ENCODE peak calls at places on chromosomes 5 and 9, in nine cellular contexts. V is transverse colon; W is Panc1; F is activated CD4-positive, alpha-beta T cell treated with anti-CD3 and anti-CD28 coated beads, Interleukin-2, amount 50 U/mL, for 1 hour; O is amniotic stem cell; U is iris pigment epithelial cell; B is germinal center; M is GM23338; S is SK-N-DZ. I is an unnamed sample.

GRCh38 chr9:136808075-136808780 is 480 bp downstream of the RABL6 start:
- DNase-seq in S (no peak), O (no peak), U (peak; percentile 25), V (peak; percentile 35), B (peak; percentile 54), W (no peak), F (peak; percentile 49), M (no peak), I (peak; percentile 33)

GRCh38 chr9:137955224-137955570 is 77.6 kb downstream of the CACNA1B start:
- DNase-seq in W (no peak), M (no peak), O (no peak), S (no peak), F (no peak), U (no peak), V (no peak), B (peak; percentile 0), I (no peak)

GRCh38 chr9:98488578-98489312 is 220.0 kb downstream of the GABBR2 start:
- DNase-seq in S (no peak), V (no peak), W (no peak), M (peak; percentile 40), B (no peak), F (no peak), O (peak; percentile 93), U (peak; percentile 98), I (no peak)

GRCh38 chr9:7892975-7893374 is 93.4 kb upstream of the DMAC1 start:
- DNase-seq in O (no peak), B (no peak), U (no peak), F (no peak), W (no peak), M (no peak), V (no peak), S (no peak), I (no peak)

GRCh38 chr5:83586874-83587776 is 115.6 kb downstream of the VCAN start:
- DNase-seq in M (no peak), S (no peak), O (no peak), F (no peak), W (no peak), V (no peak), B (no peak), U (peak; percentile 45), I (no peak)

GRCh38 chr5:143434261-143435206 is 31.0 kb upstream of the NR3C1 start:
- DNase-seq in B (peak; percentile 53), V (no peak), F (peak; percentile 59), W (no peak), S (peak; percentile 48), U (no peak), M (no peak), O (no peak), I (peak; percentile 74)

GRCh38 chr9:126704157-126704941 is 90.6 kb downstream of the LMX1B start:
- DNase-seq in O (peak; percentile 38), V (no peak), B (no peak), F (no peak), M (no peak), W (no peak), U (peak; percentile 76), S (no peak), I (no peak)

GRCh38 chr5:134095887-134096589 is 18.4 kb upstream of the TCF7 start:
- DNase-seq in O (no peak), W (no peak), S (no peak), V (no peak), U (no peak), B (no peak), F (no peak), M (no peak), I (no peak)

GRCh38 chr5:140605879-140606278 is 27.1 kb downstream of the CD14 start:
- DNase-seq in W (no peak), B (no peak), F (no peak), S (no peak), U (no peak), V (no peak), M (no peak), O (no peak), I (no peak)

GRCh38 chr5:33701251-33701650 is 190.5 kb downstream of the ADAMTS12 start:
- DNase-seq in O (peak; percentile 43), S (no peak), B (no peak), F (no peak), M (no peak), V (no peak), U (peak; percentile 67), W (no peak), I (no peak)

GRCh38 chr5:179606071-179606909 is 17.2 kb downstream of the HNRNPH1 start:
- DNase-seq in W (no peak), O (no peak), U (no peak), M (no peak), S (no peak), B (no peak), V (no peak), F (no peak), I (no peak)

GRCh38 chr9:38062498-38063362 is 6.3 kb downstream of the SHB start:
- DNase-seq in V (no peak), W (no peak), B (no peak), M (no peak), F (no peak), U (peak; percentile 77), O (no peak), S (no peak), I (no peak)

GRCh38 chr9:124518116-124518515 is 10.9 kb upstream of the NR5A1 start:
- DNase-seq in W (no peak), U (no peak), F (no peak), V (no peak), M (no peak), O (no peak), B (no peak), S (no peak), I (no peak)

GRCh38 chr9:73565833-73566465 is 414.3 kb downstream of the ANXA1 start:
- DNase-seq in O (no peak), W (no peak), U (peak; percentile 87), F (no peak), M (peak; percentile 73), S (peak; percentile 76), B (no peak), V (no peak), I (no peak)

GRCh38 chr5:176716320-176716719 is 69.0 kb downstream of the TSPAN17 start:
- DNase-seq in B (no peak), S (no peak), M (no peak), W (no peak), V (no peak), F (no peak), O (peak; percentile 8), U (peak; percentile 86), I (no peak)

GRCh38 chr5:145946112-145946861 is 9.9 kb downstream of the SH3RF2 start:
- DNase-seq in O (peak; percentile 39), S (no peak), F (no peak), W (peak; percentile 98), M (no peak), V (no peak), B (no peak), U (peak; percentile 68), I (no peak)

GRCh38 chr9:72557549-72557948 is 36.1 kb downstream of the TMC1 start:
- DNase-seq in O (peak; percentile 71), B (no peak), U (peak; percentile 95), W (peak; percentile 85), V (peak; percentile 23), F (peak; percentile 1), M (peak; percentile 2), S (no peak), I (peak; percentile 56)

I was measured in CD4-positive, CD25-positive, alpha-beta regulatory T cell.